ENCODE peak calls at places on chromosomes 16 and 17, in nine cellular contexts. O is pancreas, Y is IMR-90, B is OCI-LY7, D is adrenal gland, S is choroid plexus epithelial cell, I is fibroblast of villous mesenchyme, U is SK-N-SH, R is brain microvascular endothelial cell. G is an unnamed sample.

GRCh38 chr17:37530420-37530819 is 40.7 kb downstream of the DUSP14 start:
- DNase-seq in I (no peak), S (no peak), D (no peak), R (no peak), Y (peak; percentile 67), U (no peak), O (no peak), B (no peak), G (no peak)

GRCh38 chr17:64067642-64068041 is 47.2 kb upstream of the ICAM2 start:
- DNase-seq in O (no peak), S (no peak), U (no peak), Y (peak; percentile 33), B (no peak), D (no peak), R (no peak), I (no peak), G (no peak)

GRCh38 chr17:28216528-28216927 is 102.5 kb upstream of the TMEM97 start:
- DNase-seq in S (peak; percentile 45), Y (peak; percentile 49), B (no peak), I (no peak), R (peak; percentile 41), D (no peak), O (no peak), U (no peak), G (no peak)

GRCh38 chr17:49703557-49704277 is 4.0 kb downstream of the SLC35B1 start:
- DNase-seq in D (peak; percentile 43), S (peak; percentile 81), Y (peak; percentile 39), R (peak; percentile 17), O (no peak), B (peak; percentile 59), U (no peak), I (peak; percentile 46), G (peak; percentile 3)

GRCh38 chr16:54936086-54936978 is 5.7 kb downstream of the IRX5 start:
- DNase-seq in Y (no peak), S (peak; percentile 40), O (no peak), U (no peak), R (no peak), D (no peak), I (peak; percentile 37), B (no peak), G (no peak)

GRCh38 chr16:67029249-67030096 is 524 bp downstream of the CBFB start:
- DNase-seq in U (peak; percentile 75), D (peak; percentile 69), Y (peak; percentile 52), S (peak; percentile 62), B (peak; percentile 66), O (peak; percentile 71), R (peak; percentile 34), I (peak; percentile 71), G (no peak)

GRCh38 chr17:9110501-9110900 is 89.2 kb downstream of the NTN1 start:
- DNase-seq in U (no peak), Y (no peak), D (no peak), R (no peak), B (no peak), O (no peak), I (no peak), S (no peak), G (no peak)

GRCh38 chr16:18788828-18789514 is 1.2 kb downstream of the RPS15A start:
- DNase-seq in R (no peak), U (no peak), D (no peak), Y (no peak), I (no peak), B (peak; percentile 47), S (peak; percentile 25), O (no peak), G (no peak)

GRCh38 chr17:30831663-30832437 is at the start of gene ATAD5:
- DNase-seq in U (peak; percentile 92), I (peak; percentile 93), R (peak; percentile 91), B (peak; percentile 91), Y (peak; percentile 91), S (peak; percentile 93), D (peak; percentile 90), O (peak; percentile 82), G (peak; percentile 42)

GRCh38 chr16:82033683-82034300 is 1.3 kb upstream of the HSD17B2 start:
- DNase-seq in Y (no peak), I (no peak), U (no peak), R (no peak), D (no peak), B (no peak), O (no peak), S (no peak), G (no peak)

GRCh38 chr17:40818733-40819527 is 3.5 kb downstream of the KRT10 start:
- DNase-seq in D (peak; percentile 67), U (peak; percentile 86), R (peak; percentile 58), O (peak; percentile 79), I (peak; percentile 86), Y (peak; percentile 73), S (peak; percentile 77), B (peak; percentile 84), G (no peak)

GRCh38 chr16:71878911-71879310 is 5.1 kb downstream of the ZNF821 start:
- DNase-seq in I (no peak), U (no peak), O (no peak), R (no peak), S (no peak), B (no peak), D (no peak), Y (no peak), G (no peak)

GRCh38 chr17:20999841-21000532 is 42.8 kb downstream of the USP22 start:
- DNase-seq in R (no peak), O (no peak), B (no peak), U (no peak), S (no peak), Y (no peak), I (no peak), D (no peak), G (no peak)

GRCh38 chr16:54432481-54433229 is 146.1 kb upstream of the IRX3 start:
- DNase-seq in B (no peak), O (peak; percentile 25), Y (no peak), S (no peak), I (no peak), U (no peak), R (no peak), D (no peak), G (no peak)

GRCh38 chr16:24609740-24610420 is 70.5 kb downstream of the RBBP6 start:
- DNase-seq in R (peak; percentile 38), Y (peak; percentile 31), B (no peak), S (peak; percentile 74), U (peak; percentile 27), O (peak; percentile 60), D (peak; percentile 76), I (peak; percentile 59), G (no peak)

GRCh38 chr17:28946239-28946638 is 5.1 kb downstream of the PHF12 start:
- DNase-seq in D (no peak), I (peak; percentile 61), Y (peak; percentile 78), B (no peak), R (peak; percentile 78), O (no peak), S (peak; percentile 62), U (no peak), G (no peak)

GRCh38 chr17:11899494-11899893 is 97.8 kb downstream of the ZNF18 start:
- DNase-seq in Y (no peak), R (no peak), D (no peak), S (no peak), U (peak; percentile 21), I (no peak), B (no peak), O (no peak), G (no peak)

GRCh38 chr17:29237476-29238132 is 9.1 kb upstream of the CRYBA1 start:
- DNase-seq in O (no peak), R (peak; percentile 39), I (peak; percentile 69), D (no peak), Y (peak; percentile 80), U (no peak), S (peak; percentile 76), B (no peak), G (no peak)

GRCh38 chr16:67016681-67017450 is 12.1 kb upstream of the CBFB start:
- DNase-seq in O (peak; percentile 21), I (no peak), Y (no peak), S (no peak), D (peak; percentile 6), B (no peak), U (no peak), R (no peak), G (no peak)

GRCh38 chr17:40176409-40177110 is 710 bp upstream of the RAPGEFL1 start:
- DNase-seq in B (no peak), I (no peak), R (no peak), Y (no peak), U (no peak), S (no peak), D (no peak), O (no peak), G (no peak)

GRCh38 chr17:1153795-1154546 is 25.8 kb downstream of the ABR start:
- DNase-seq in D (peak; percentile 53), Y (peak; percentile 67), B (no peak), S (peak; percentile 79), O (no peak), R (peak; percentile 50), U (peak; percentile 93), I (peak; percentile 64), G (no peak)
- TF ChIP-seq CTCF in D (no peak), Y (no peak), B (no peak), S (no peak), O (no peak), R (no peak), U (no peak), I (no peak), G (no peak)

DNA sequence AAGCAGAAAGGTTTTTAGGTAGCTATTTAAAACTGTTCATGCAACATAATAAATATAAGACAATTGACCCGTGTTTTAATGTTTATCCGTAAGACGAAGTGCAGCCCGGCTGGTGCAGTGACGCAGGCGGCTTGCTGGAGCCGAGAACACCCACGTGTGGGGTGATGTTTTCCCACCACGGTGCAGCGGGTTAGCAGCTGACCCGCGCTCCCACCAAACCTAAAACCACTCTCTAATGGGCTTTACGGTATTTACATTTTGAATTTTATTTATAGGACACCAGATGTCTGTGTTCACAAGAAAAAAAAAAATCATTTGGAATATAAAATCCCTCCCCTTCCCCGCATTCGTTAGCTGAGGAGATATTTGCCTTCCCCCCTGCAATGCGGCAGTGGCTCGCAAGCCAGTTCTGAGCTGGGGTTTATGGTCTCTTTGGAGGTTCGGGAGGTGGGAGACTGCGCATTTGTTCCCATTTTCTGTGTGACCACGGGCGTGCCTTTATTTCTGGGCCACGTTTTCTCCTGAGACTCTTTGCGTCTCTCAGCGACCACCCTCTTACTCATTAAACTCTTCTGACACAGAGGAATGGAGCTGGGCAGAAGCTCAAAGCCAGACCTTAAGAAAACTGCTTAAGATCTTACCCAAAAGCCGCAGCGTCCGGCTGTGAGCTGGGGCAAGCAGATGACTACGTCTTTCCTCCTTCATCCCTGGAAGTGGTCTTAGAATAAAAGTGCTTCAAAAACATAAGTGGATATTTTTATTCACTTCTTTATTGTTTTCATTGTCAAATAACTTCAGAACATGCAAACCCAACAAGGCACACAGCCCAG is 301.1 kb downstream of the IRF8 start:
- DNase-seq in Y (peak; percentile 94), O (no peak), R (no peak), B (no peak), I (peak; percentile 87), S (no peak), U (no peak), D (no peak), G (no peak)
- H3K4me3 ChIP-seq in Y (peak overlapping the region; percentile 24), O (no peak overlapping the region), R (no peak overlapping the region), B (no peak overlapping the region), I (no peak overlapping the region), S (no peak overlapping the region), U (no peak overlapping the region), D (no peak overlapping the region), G (no peak overlapping the region)

GRCh38 chr16:5769513-5769912 is 671.9 kb upstream of the EEF2KMT start:
- DNase-seq in U (no peak), Y (no peak), O (no peak), R (no peak), I (no peak), S (no peak), D (no peak), B (no peak), G (no peak)
- TF ChIP-seq CTCF in U (no peak), Y (no peak), O (no peak), R (no peak), I (no peak), S (no peak), D (no peak), B (no peak), G (no peak)

GRCh38 chr16:48047273-48047672 is 108.5 kb downstream of the ABCC12 start:
- DNase-seq in Y (no peak), O (no peak), U (no peak), D (no peak), I (no peak), B (no peak), S (no peak), R (no peak), G (no peak)
- H3K4me3 ChIP-seq in Y (no peak overlapping the region), O (no peak overlapping the region), U (no peak overlapping the region), D (no peak overlapping the region), I (no peak overlapping the region), B (no peak overlapping the region), S (no peak overlapping the region), R (no peak overlapping the region), G (no peak overlapping the region)